ENCODE peak calls at places on chromosomes 2 and 18, in four cellular contexts. V is NCI-H748 treated with DMSO at 0.1 percent for 48 hours, I is KG1, X is skeletal muscle cell. J is an unnamed sample.

GRCh38 chr2:6025391-6025790 is 333.2 kb downstream of the SOX11 start:
- DNase-seq in V (no peak), I (no peak), X (no peak), J (no peak)

GRCh38 chr18:67359868-67360838 is 156.4 kb downstream of the DSEL start:
- DNase-seq in V (no peak), I (no peak), X (peak), J (no peak)

GRCh38 chr2:236536727-236537398 is 32.8 kb upstream of the ACKR3 start:
- DNase-seq in V (no peak), I (peak), X (no peak), J (no peak)

GRCh38 chr2:182784777-182785176 is 68.7 kb downstream of the DNAJC10 start:
- DNase-seq in V (peak), I (no peak), X (no peak), J (peak)

GRCh38 chr2:8447610-8448221 is 234.1 kb upstream of the ID2 start:
- DNase-seq in V (no peak), I (no peak), X (no peak), J (no peak)

GRCh38 chr18:22670914-22671313 is 253.2 kb upstream of the CTAGE1 start:
- DNase-seq in V (no peak), I (no peak), X (no peak), J (no peak)

GRCh38 chr2:216768908-216769401 is 73.6 kb upstream of the IGFBP5 start:
- DNase-seq in V (no peak), I (no peak), X (no peak), J (no peak)

GRCh38 chr2:207601774-207602173 is 23.4 kb downstream of the METTL21A start:
- DNase-seq in V (no peak), I (no peak), X (no peak), J (no peak)

GRCh38 chr2:216029416-216030129 is 16.2 kb upstream of the MREG start:
- DNase-seq in V (no peak), I (no peak), X (no peak), J (no peak)

GRCh38 chr2:126639276-126639675 is 16.7 kb upstream of the GYPC start:
- DNase-seq in V (no peak), I (no peak), X (no peak), J (no peak)

GRCh38 chr2:15674637-15675455 is 83.2 kb downstream of the DDX1 start:
- DNase-seq in V (no peak), I (no peak), X (no peak), J (no peak)

GRCh38 chr2:39289609-39290008 is 45.8 kb upstream of the CDKL4 start:
- DNase-seq in V (no peak), I (no peak), X (no peak), J (no peak)

GRCh38 chr18:47929681-47930085 is 776 bp downstream of the SMAD2 start:
- DNase-seq in V (no peak), I (no peak), X (no peak), J (no peak)

J was measured in NCI-H2081.